ENCODE peak calls at places on chromosomes 13 and 19, in six cellular contexts. One of them, this sample, is unnamed.

GRCh38 chr19:51020988-51021651 is 1.6 kb upstream of the KLK10 start:
- DNase-seq in tibial nerve: no peak
- DNase-seq in transverse colon: no peak
- DNase-seq in ovary: peak
- DNase-seq in HepG2: peak
- DNase-seq in uterus: no peak
- DNase-seq in this sample: peak

GRCh38 chr19:48501961-48502719 is 9.5 kb downstream of the LMTK3 start:
- DNase-seq in uterus: peak
- DNase-seq in HepG2: peak
- DNase-seq in tibial nerve: no peak
- DNase-seq in transverse colon: peak
- DNase-seq in ovary: no peak
- DNase-seq in this sample: peak

GRCh38 chr19:703651-704446 is 4.9 kb upstream of the PALM start:
- DNase-seq in tibial nerve: peak
- DNase-seq in transverse colon: peak
- DNase-seq in HepG2: peak
- DNase-seq in uterus: peak
- DNase-seq in ovary: peak
- DNase-seq in this sample: peak

GRCh38 chr19:6587093-6587820 is 3.7 kb downstream of the CD70 start:
- DNase-seq in ovary: no peak
- DNase-seq in uterus: no peak
- DNase-seq in HepG2: no peak
- DNase-seq in transverse colon: no peak
- DNase-seq in tibial nerve: no peak
- DNase-seq in this sample: no peak

GRCh38 chr19:6632002-6632621 is 37.8 kb downstream of the TNFSF14 start:
- DNase-seq in transverse colon: peak
- DNase-seq in tibial nerve: peak
- DNase-seq in ovary: peak
- DNase-seq in HepG2: peak
- DNase-seq in uterus: peak
- DNase-seq in this sample: peak

GRCh38 chr13:106417467-106418110 is 117.9 kb downstream of the EFNB2 start:
- DNase-seq in transverse colon: no peak
- DNase-seq in ovary: no peak
- DNase-seq in uterus: no peak
- DNase-seq in HepG2: no peak
- DNase-seq in tibial nerve: no peak
- DNase-seq in this sample: no peak

GRCh38 chr13:39415403-39415802 is 187.6 kb downstream of the LHFPL6 start:
- DNase-seq in uterus: peak
- DNase-seq in tibial nerve: no peak
- DNase-seq in ovary: peak
- DNase-seq in HepG2: no peak
- DNase-seq in transverse colon: no peak
- DNase-seq in this sample: no peak

GRCh38 chr13:44309771-44310767 is 63.6 kb upstream of the SERP2 start:
- DNase-seq in tibial nerve: no peak
- DNase-seq in transverse colon: peak
- DNase-seq in ovary: no peak
- DNase-seq in uterus: no peak
- DNase-seq in HepG2: no peak
- DNase-seq in this sample: peak

GRCh38 chr13:41722684-41723083 is 238.2 kb downstream of the VWA8 start:
- DNase-seq in HepG2: no peak
- DNase-seq in ovary: no peak
- DNase-seq in uterus: no peak
- DNase-seq in transverse colon: no peak
- DNase-seq in tibial nerve: no peak
- DNase-seq in this sample: no peak

GRCh38 chr13:26656919-26657318 is 99.4 kb downstream of the WASF3 start:
- DNase-seq in tibial nerve: no peak
- DNase-seq in HepG2: peak
- DNase-seq in ovary: no peak
- DNase-seq in transverse colon: no peak
- DNase-seq in uterus: no peak
- DNase-seq in this sample: no peak

GRCh38 chr13:28753208-28753892 is 34.6 kb upstream of the SLC46A3 start:
- DNase-seq in tibial nerve: peak
- DNase-seq in uterus: no peak
- DNase-seq in HepG2: peak
- DNase-seq in ovary: no peak
- DNase-seq in transverse colon: peak
- DNase-seq in this sample: peak

GRCh38 chr19:38932425-38933179 is 1.9 kb downstream of the MRPS12 start:
- DNase-seq in transverse colon: no peak
- DNase-seq in HepG2: peak
- DNase-seq in ovary: no peak
- DNase-seq in tibial nerve: no peak
- DNase-seq in uterus: no peak
- DNase-seq in this sample: no peak

GRCh38 chr13:77309254-77309653 is 17.6 kb downstream of the MYCBP2 start:
- DNase-seq in HepG2: no peak
- DNase-seq in transverse colon: no peak
- DNase-seq in ovary: no peak
- DNase-seq in tibial nerve: no peak
- DNase-seq in uterus: no peak
- DNase-seq in this sample: no peak

GRCh38 chr13:30429235-30429634 is 6.9 kb downstream of the UBE2L5 start:
- DNase-seq in uterus: no peak
- DNase-seq in HepG2: no peak
- DNase-seq in tibial nerve: no peak
- DNase-seq in transverse colon: no peak
- DNase-seq in ovary: no peak
- DNase-seq in this sample: no peak

GRCh38 chr13:97256343-97256783 is 34.2 kb downstream of the MBNL2 start:
- DNase-seq in HepG2: peak
- DNase-seq in ovary: no peak
- DNase-seq in uterus: no peak
- DNase-seq in tibial nerve: no peak
- DNase-seq in transverse colon: no peak
- DNase-seq in this sample: no peak

GRCh38 chr13:97257228-97257755 is 35.2 kb downstream of the MBNL2 start:
- DNase-seq in ovary: no peak
- DNase-seq in uterus: no peak
- DNase-seq in HepG2: no peak
- DNase-seq in transverse colon: no peak
- DNase-seq in tibial nerve: no peak
- DNase-seq in this sample: no peak

GRCh38 chr13:97258801-97259200 is 36.7 kb downstream of the MBNL2 start:
- DNase-seq in transverse colon: no peak
- DNase-seq in ovary: no peak
- DNase-seq in uterus: no peak
- DNase-seq in HepG2: no peak
- DNase-seq in tibial nerve: no peak
- DNase-seq in this sample: no peak

GRCh38 chr13:97259787-97260641 is 37.9 kb downstream of the MBNL2 start:
- DNase-seq in uterus: no peak
- DNase-seq in HepG2: peak
- DNase-seq in transverse colon: no peak
- DNase-seq in tibial nerve: no peak
- DNase-seq in ovary: no peak
- DNase-seq in this sample: no peak

DNA sequence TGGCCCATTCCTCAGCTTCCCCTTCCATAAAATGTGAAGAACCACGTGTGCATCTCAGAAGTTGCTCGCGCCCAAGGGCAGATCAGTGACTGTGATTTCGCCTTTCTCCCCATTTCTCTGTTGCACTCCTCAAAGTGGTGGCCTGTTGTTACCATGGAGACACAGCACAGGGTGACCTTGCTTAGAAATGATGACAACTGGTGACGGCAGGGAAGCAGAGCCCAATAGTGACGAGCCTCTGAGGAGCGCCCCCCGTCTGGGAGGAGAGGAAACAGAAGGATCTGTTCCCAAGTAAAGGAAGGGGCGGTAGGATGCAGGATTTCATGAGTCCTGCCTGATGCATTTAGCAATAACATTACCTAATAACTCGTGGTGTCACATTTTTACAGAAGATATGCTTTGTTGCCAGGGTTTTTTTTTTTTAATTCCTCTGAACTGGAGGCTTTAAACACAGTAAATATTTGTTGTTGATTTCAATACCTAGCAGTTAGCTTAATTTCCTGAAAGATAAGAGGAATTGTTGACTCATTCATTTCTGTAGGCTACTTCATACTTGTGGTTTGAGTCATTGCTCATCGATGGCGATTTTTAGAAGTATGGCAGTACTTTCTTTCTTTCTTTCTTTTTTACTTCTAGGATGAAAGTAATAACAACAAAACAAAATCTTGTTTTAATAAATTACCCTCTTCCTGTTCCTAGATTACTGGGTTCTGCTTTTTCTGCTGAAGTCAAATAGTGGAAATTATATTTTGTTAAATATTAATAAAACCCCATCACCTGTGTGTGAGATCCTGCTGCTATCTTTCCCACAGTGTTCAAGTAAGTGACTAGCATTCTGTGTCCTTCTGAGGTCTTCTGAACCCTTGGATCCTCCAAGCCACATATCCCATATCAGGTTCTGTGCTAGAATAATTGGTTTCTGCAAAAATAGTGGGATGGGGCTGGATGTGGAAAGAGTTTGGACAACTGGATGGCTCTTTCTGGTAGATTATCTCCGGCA is 36.0 kb downstream of the MBNL2 start:
- DNase-seq in uterus: peak
- DNase-seq in tibial nerve: no peak
- DNase-seq in HepG2: peak
- DNase-seq in transverse colon: no peak
- DNase-seq in ovary: peak
- DNase-seq in this sample: no peak
- TF ChIP-seq CTCF in uterus: no peak
- TF ChIP-seq CTCF in tibial nerve: no peak
- TF ChIP-seq CTCF in HepG2: peak
- TF ChIP-seq CTCF in transverse colon: no peak
- TF ChIP-seq CTCF in ovary: no peak
- TF ChIP-seq CTCF in this sample: no peak

GRCh38 chr19:47095707-47096704 is 17.6 kb downstream of the ZC3H4 start:
- DNase-seq in ovary: peak
- DNase-seq in tibial nerve: no peak
- DNase-seq in HepG2: peak
- DNase-seq in uterus: no peak
- DNase-seq in transverse colon: peak
- DNase-seq in this sample: peak
- TF ChIP-seq POLR2A in ovary: no peak
- TF ChIP-seq POLR2A in tibial nerve: no peak
- TF ChIP-seq POLR2A in HepG2: peak
- TF ChIP-seq POLR2A in uterus: no peak
- TF ChIP-seq POLR2A in transverse colon: peak
- TF ChIP-seq POLR2A in this sample: no peak

DNA sequence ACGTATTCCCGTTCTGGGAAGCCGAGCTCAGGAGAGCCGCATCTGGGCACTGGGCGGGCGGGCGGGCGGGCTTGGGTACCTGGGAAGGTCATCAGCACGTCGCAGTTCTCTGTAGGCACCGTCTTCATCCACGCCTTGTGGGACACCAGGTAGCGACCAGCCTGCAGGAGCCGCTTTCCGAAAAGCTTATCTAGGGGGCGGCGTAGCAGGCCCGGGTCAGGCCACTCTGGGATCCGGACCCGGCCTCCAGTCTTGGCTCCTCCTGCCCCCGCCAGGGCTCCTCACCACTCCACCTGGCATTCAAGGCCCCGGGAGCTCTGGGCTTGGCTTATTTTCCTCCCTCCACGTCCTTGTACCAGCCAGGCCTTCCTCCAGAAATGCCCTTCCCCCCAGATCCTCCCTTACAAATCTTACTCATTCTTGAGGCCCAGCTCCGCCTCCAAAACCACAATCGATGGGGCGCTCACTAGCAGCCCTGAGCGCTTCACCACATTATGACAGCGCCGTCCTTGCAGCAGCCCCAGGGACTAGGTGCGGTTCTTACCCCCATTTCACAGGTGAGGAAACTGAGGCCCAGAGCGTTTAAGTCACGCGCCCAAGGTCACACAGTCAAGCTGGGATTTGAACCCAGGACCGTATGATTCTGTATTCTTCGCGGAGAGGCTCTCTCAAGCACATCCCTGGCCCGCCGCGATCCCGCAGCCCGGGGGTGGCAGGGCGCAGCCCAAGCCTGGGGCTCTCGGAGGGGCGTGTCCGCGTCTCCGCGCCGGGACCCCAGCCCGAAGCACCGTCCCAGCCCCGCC is 843 bp downstream of the ANO8 start:
- DNase-seq in ovary: no peak
- DNase-seq in uterus: no peak
- DNase-seq in transverse colon: peak
- DNase-seq in HepG2: no peak
- DNase-seq in tibial nerve: no peak
- DNase-seq in this sample: peak
- TF ChIP-seq CTCF in ovary: no peak
- TF ChIP-seq CTCF in uterus: no peak
- TF ChIP-seq CTCF in transverse colon: no peak
- TF ChIP-seq CTCF in HepG2: no peak
- TF ChIP-seq CTCF in tibial nerve: no peak
- TF ChIP-seq CTCF in this sample: no peak

DNA sequence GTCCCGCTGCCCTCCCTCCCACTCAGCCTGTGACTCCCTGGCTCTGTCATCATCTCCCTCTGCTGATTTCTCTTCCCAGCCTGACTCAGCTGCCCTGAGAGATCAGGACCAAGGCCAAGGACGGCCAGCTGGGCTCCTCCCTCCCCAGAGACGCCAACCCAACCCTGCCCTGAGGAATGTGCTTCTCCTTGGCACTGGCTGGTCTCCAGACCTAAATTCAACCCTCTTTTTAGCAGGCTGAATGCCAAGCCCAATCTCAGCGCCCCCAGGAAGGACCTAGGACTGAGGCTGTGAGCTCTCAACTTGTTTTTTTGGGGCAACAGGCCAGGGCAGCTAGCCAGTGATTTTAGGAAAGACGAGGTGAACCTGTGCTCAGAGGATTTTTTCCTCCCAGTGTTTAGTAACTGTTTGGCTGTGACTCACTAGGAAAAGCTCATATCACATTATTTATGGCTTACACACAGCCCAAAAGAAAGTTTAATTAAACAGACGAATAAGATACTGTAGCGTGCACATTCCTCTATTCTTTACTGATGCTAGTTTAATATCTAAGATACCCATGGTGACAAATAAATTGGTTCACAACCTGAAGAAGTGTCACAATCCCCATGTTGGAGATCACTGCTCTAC is 7.4 kb upstream of the IGFL1 start:
- DNase-seq in ovary: peak
- DNase-seq in tibial nerve: peak
- DNase-seq in uterus: peak
- DNase-seq in transverse colon: no peak
- DNase-seq in HepG2: no peak
- DNase-seq in this sample: peak
- TF ChIP-seq POLR2A in ovary: no peak
- TF ChIP-seq POLR2A in tibial nerve: no peak
- TF ChIP-seq POLR2A in uterus: no peak
- TF ChIP-seq POLR2A in transverse colon: no peak
- TF ChIP-seq POLR2A in HepG2: no peak
- TF ChIP-seq POLR2A in this sample: no peak

DNA sequence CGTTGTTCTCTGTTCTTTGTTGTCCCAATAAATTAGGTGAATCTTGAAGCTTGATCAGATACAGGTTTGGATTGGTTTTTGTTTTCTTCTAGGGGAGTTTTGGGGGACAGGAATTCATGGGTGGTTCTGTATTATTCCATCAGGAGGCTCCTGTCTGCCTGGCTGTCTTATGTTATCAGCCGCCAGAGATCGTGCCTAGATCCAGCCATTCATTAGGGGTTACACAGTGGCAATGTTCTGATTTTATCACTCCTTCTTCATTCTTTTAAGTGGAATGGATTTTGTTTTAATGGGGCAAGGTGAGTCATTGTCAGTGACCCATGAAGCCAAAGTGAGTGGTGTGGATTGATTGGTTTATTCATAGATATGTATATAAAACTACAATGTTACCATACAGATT is 71.9 kb downstream of the CHST8 start:
- DNase-seq in transverse colon: no peak
- DNase-seq in HepG2: no peak
- DNase-seq in tibial nerve: no peak
- DNase-seq in ovary: no peak
- DNase-seq in uterus: no peak
- DNase-seq in this sample: no peak
- TF ChIP-seq CTCF in transverse colon: no peak
- TF ChIP-seq CTCF in HepG2: no peak
- TF ChIP-seq CTCF in tibial nerve: no peak
- TF ChIP-seq CTCF in ovary: no peak
- TF ChIP-seq CTCF in uterus: no peak
- TF ChIP-seq CTCF in this sample: no peak